ENCODE peak calls at places on chromosomes 13 and 19, in four cellular contexts. B, D, F and Z are unnamed samples.
A peak's percentile ranks its signal among the peaks of the same experiment; 100 is the strongest.

GRCh38 chr19:48194041-48194871 is 23.8 kb downstream of the ZSWIM9 start:
- DNase-seq in B (no peak), D (peak; percentile 60), F (no peak), Z (peak; percentile 57)

GRCh38 chr13:112198611-112199010 is 131.7 kb downstream of the SOX1 start:
- DNase-seq in B (peak; percentile 60), D (no peak), F (no peak), Z (no peak)

GRCh38 chr13:91369432-91369831 is 21.9 kb downstream of the MIR17HG start:
- DNase-seq in B (no peak), D (no peak), F (no peak), Z (no peak)

GRCh38 chr13:101660711-101661110 is 208.2 kb downstream of the ITGBL1 start:
- DNase-seq in B (no peak), D (no peak), F (no peak), Z (no peak)

GRCh38 chr19:38529610-38530009 is 88.1 kb downstream of the MAP4K1 start:
- DNase-seq in B (no peak), D (no peak), F (no peak), Z (no peak)

GRCh38 chr13:75507027-75508001 is 25.3 kb upstream of the TBC1D4 start:
- DNase-seq in B (no peak), D (no peak), F (no peak), Z (no peak)

GRCh38 chr13:29905845-29906244 is 55.4 kb upstream of the UBL3 start:
- DNase-seq in B (no peak), D (no peak), F (peak; percentile 73), Z (no peak)

GRCh38 chr13:107713314-107713713 is 502.0 kb downstream of the LIG4 start:
- DNase-seq in B (no peak), D (no peak), F (no peak), Z (no peak)

GRCh38 chr19:48090281-48090802 is 20.3 kb downstream of the PLA2G4C start:
- DNase-seq in B (no peak), D (no peak), F (no peak), Z (no peak)

GRCh38 chr19:10679743-10680142 is 21.5 kb upstream of the QTRT1 start:
- DNase-seq in B (no peak), D (no peak), F (no peak), Z (no peak)

GRCh38 chr19:10681658-10682057 is 19.6 kb upstream of the QTRT1 start:
- DNase-seq in B (no peak), D (no peak), F (no peak), Z (no peak)

GRCh38 chr19:10682397-10683063 is 18.7 kb upstream of the QTRT1 start:
- DNase-seq in B (no peak), D (no peak), F (no peak), Z (no peak)

GRCh38 chr19:10678813-10679212 is 22.4 kb upstream of the QTRT1 start:
- DNase-seq in B (no peak), D (no peak), F (no peak), Z (no peak)

GRCh38 chr19:10680545-10681135 is 20.6 kb upstream of the QTRT1 start:
- DNase-seq in B (no peak), D (no peak), F (no peak), Z (no peak)
- H3K36me3 ChIP-seq in B (peaks cover 57% of the 10 kb centered on the region), D (peaks cover 87% of the 10 kb centered on the region), F (no peaks in the 10 kb centered on the region), Z (peaks cover 97% of the 10 kb centered on the region)

DNA sequence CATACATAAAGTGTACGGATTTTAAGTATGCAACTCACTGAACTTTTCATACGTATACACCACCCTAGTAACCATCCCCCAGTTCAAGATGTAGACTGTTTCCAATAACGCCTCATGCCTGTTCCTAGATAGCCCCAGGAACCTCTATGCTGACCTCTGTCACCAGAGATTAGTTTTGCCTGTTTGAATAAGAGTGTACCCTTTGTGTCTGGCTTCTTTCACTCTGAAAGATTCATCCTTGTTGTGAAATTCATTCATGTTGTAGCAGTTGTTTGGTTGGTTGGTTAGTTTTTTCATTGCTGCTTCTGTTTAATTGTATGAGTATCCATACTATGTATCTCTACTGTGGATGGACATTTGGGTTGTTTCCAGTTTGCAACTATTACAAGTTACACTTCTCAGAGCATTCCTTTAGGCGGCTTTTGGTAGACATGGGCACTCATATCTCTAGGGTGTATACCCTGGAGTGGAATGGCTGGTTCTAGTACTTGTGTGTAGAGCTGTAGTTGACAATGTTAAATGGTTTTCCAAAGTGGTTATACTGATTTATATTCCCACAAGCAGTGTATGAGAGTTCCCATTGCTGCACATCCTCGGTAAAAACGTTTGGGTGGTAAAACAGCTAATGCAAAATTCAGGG is 1.6 kb downstream of the RNASEH2B start:
- DNase-seq in B (no peak), D (no peak), F (no peak), Z (no peak)
- H3K4me3 ChIP-seq in B (no peak overlapping the region), D (peak overlapping the region; percentile 90), F (peak overlapping the region; percentile 97), Z (peak overlapping the region; percentile 88)

DNA sequence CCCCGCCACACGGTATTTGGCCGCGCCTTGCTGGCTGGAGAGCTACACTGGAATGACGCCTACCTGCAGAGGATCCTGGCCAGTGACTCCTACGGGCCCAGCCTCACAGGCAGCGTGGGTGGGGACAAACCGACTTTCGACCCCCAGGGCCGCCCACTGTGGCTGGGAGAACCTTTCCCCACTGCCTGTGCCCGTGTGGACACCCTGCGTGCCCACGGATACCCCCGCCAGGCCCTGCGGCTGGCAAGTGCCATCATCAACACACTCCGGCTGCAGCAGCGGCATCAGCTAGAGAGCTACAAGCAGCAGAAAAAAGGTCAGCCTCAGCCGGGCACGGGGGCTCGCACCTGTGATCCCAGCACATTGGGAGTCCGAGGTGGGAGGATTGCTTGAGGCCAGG is 19.3 kb downstream of the ZSWIM4 start:
- DNase-seq in B (no peak), D (no peak), F (no peak), Z (no peak)
- H3K36me3 ChIP-seq in B (no peaks in the 10 kb centered on the region), D (peaks cover 14% of the 10 kb centered on the region), F (no peaks in the 10 kb centered on the region), Z (no peaks in the 10 kb centered on the region)

DNA sequence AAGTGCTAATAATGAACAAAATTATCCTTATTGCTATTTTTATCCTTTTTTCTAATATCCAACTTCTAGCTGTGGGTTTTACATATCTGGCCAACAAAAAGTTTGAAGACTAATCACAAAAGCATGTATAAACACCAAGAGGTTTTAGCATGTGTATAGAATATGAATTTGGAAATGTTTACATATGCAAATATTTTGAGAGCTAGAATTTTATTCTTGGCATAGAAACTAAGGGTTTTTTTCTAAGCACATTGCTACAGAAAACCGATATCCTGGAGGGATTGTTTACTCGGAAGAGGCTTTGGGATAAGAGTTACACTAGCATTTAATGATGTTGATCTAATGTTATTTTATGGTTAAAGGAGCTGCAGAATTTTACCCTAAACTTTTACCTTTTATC is 392.1 kb downstream of the EFNB2 start:
- DNase-seq in B (no peak), D (no peak), F (no peak), Z (no peak)
- H3K4me3 ChIP-seq in B (no peak overlapping the region), D (no peak overlapping the region), F (no peak overlapping the region), Z (no peak overlapping the region)

GRCh38 chr13:19978830-19979437 is 20.4 kb downstream of the ZMYM2 start:
- DNase-seq in B (no peak), D (no peak), F (no peak), Z (no peak)
- H3K36me3 ChIP-seq in B (no peaks in the 10 kb centered on the region), D (peaks cover 17% of the 10 kb centered on the region), F (no peaks in the 10 kb centered on the region), Z (peaks cover 28% of the 10 kb centered on the region)

GRCh38 chr19:57546513-57546912 is 13.2 kb downstream of the ZNF550 start:
- DNase-seq in B (no peak), D (no peak), F (no peak), Z (no peak)
- H3K4me3 ChIP-seq in B (no peak overlapping the region), D (no peak overlapping the region), F (no peak overlapping the region), Z (no peak overlapping the region)

GRCh38 chr13:31395090-31395489 is 195.3 kb downstream of the B3GLCT start:
- DNase-seq in B (no peak), D (no peak), F (no peak), Z (no peak)
- H3K36me3 ChIP-seq in B (no peaks in the 10 kb centered on the region), D (no peaks in the 10 kb centered on the region), F (no peaks in the 10 kb centered on the region), Z (no peaks in the 10 kb centered on the region)